ENCODE peak calls at places on chromosomes 7 and 10, in five cellular contexts. L is astrocyte of the spinal cord, H is neural crest cell, Q is stomach, V is fibroblast of pulmonary artery. B is an unnamed sample.

GRCh38 chr7:45924283-45924682 is 3.2 kb upstream of the IGFBP3 start:
- DNase-seq in L (peak), H (no peak), Q (no peak), V (peak), B (no peak)

GRCh38 chr10:28118985-28119628 is 120.2 kb upstream of the ODAD2 start:
- DNase-seq in L (no peak), H (no peak), Q (no peak), V (no peak), B (no peak)

GRCh38 chr7:137703291-137704010 is 143.3 kb downstream of the DGKI start:
- DNase-seq in L (no peak), H (no peak), Q (no peak), V (peak), B (no peak)

GRCh38 chr10:101292194-101293006 is 61.6 kb upstream of the BTRC start:
- DNase-seq in L (peak), H (peak), Q (no peak), V (no peak), B (no peak)

GRCh38 chr7:57308631-57309408 is 141.2 kb upstream of the ZNF716 start:
- DNase-seq in L (no peak), H (no peak), Q (no peak), V (no peak), B (no peak)

GRCh38 chr7:156949541-156950380 is at the start of gene NOM1:
- DNase-seq in L (peak), H (peak), Q (peak), V (peak), B (peak)

GRCh38 chr7:28571405-28571804 is 159.1 kb downstream of the CREB5 start:
- DNase-seq in L (no peak), H (no peak), Q (no peak), V (no peak), B (no peak)

GRCh38 chr7:157541796-157542668 is 205.2 kb downstream of the DNAJB6 start:
- DNase-seq in L (no peak), H (no peak), Q (no peak), V (no peak), B (no peak)

GRCh38 chr10:34080485-34081346 is 734.4 kb downstream of the PARD3 start:
- DNase-seq in L (no peak), H (no peak), Q (no peak), V (peak), B (peak)

GRCh38 chr7:124101173-124101768 is 68.4 kb upstream of the TMEM229A start:
- DNase-seq in L (peak), H (peak), Q (peak), V (peak), B (no peak)
- TF ChIP-seq CTCF in L (peak), H (peak), Q (peak), V (peak), B (peak)

DNA sequence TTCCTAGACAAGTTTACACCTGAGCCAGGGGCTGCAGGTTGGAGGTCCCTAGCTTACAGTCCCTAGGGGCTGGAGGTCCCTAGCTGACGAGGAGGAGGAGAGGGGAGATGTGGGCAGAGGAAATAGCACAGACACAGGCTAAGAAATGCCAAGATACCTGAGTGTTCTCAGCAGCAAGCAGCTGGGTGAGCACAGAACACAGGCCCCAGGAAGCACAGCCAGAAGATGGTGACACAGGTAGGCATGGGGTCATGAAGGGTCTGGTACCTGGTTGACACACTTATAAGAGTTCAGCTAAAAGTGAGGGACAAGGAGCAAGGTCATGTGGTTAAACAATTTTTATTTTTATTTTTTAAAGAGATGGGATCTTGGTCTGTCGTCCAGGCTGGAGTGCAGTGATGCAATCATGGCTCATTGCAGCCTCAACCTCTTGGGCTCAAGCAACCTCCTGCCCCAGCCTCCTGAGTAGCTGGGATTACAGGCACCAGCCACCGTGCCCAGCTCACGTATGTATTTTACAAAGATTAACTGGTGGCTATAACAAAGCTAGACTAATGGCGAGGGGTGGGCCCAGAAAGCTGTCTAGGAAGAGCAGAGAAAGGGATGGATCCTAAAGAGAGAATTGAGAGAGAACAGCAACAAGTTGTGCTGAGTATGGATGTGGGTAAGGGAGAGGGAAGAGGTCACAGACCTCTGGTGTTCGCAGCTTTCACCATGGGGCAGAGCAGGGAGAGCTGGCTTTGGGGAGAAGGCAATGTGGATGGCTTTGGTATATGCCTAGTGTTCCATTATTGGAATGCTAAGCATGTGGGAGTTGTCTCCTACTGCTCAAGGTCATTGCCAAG is 140.3 kb upstream of the KLF14 start:
- DNase-seq in L (no peak), H (no peak), Q (no peak), V (no peak), B (no peak)
- TF ChIP-seq CTCF in L (no peak), H (no peak), Q (no peak), V (no peak), B (no peak)

DNA sequence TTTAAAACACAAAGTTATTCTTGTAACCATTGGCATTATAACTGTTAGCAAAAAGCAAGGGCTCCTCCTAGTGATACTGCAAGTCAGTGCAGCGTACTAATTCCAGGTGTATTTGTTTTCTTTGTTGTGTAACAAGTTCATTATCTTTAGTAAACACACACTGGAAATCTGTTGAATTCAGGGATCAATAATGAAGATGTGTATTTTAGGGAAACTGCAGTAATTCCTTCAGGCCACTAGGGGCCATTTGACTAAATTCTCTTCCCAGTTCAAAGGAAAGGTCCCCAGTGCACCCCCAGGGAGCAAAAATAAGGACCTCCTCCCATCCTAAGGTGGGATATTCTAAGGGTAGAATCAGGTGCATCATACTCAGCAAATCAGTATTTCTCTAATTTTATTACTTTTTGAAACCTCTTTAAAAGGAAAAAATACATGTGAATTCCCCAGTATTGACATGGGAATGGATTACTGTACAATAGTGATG is 158.6 kb upstream of the LYZL1 start:
- DNase-seq in L (peak), H (no peak), Q (no peak), V (peak), B (no peak)
- TF ChIP-seq CTCF in L (peak), H (peak), Q (peak), V (peak), B (peak)

GRCh38 chr10:90871279-90871760 is 454 bp upstream of the RPP30 start:
- DNase-seq in L (peak), H (peak), Q (no peak), V (peak), B (no peak)

GRCh38 chr10:90866050-90866598 is 5.7 kb upstream of the RPP30 start:
- DNase-seq in L (no peak), H (no peak), Q (no peak), V (no peak), B (no peak)

GRCh38 chr10:90862908-90863514 is 5.2 kb upstream of the HTR7 start:
- DNase-seq in L (peak), H (no peak), Q (no peak), V (peak), B (no peak)

GRCh38 chr10:90860790-90861189 is 3.0 kb upstream of the HTR7 start:
- DNase-seq in L (no peak), H (no peak), Q (no peak), V (no peak), B (no peak)

DNA sequence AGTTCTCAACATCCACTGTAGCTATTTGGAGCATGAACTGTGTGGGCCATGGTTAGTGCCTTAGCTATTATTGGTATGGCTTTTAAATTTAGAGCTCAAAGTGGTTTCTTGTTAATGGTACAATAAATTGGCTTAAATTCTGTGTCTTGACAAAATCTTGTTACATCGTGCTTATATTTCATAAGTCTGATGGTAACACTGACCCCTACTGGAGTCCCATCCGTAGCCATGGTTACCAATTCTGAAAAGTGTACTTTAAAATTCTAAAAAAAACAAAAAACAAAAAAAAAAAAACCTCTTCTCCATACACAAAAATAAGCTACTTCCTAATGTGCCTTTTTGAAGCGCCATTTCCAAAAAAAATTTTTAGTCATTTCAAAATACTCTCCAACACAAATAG is 6.4 kb upstream of the RPP30 start:
- DNase-seq in L (peak), H (no peak), Q (no peak), V (peak), B (no peak)
- TF ChIP-seq CTCF in L (peak), H (peak), Q (no peak), V (peak), B (peak)

GRCh38 chr10:113139695-113140094 is 189.6 kb downstream of the TCF7L2 start:
- DNase-seq in L (peak), H (no peak), Q (no peak), V (peak), B (peak)
- TF ChIP-seq CTCF in L (peak), H (no peak), Q (no peak), V (peak), B (peak)

GRCh38 chr7:30478349-30479228 is at the start of gene NOD1:
- DNase-seq in L (peak), H (peak), Q (peak), V (peak), B (peak)
- TF ChIP-seq CTCF in L (peak), H (peak), Q (no peak), V (no peak), B (peak)

DNA sequence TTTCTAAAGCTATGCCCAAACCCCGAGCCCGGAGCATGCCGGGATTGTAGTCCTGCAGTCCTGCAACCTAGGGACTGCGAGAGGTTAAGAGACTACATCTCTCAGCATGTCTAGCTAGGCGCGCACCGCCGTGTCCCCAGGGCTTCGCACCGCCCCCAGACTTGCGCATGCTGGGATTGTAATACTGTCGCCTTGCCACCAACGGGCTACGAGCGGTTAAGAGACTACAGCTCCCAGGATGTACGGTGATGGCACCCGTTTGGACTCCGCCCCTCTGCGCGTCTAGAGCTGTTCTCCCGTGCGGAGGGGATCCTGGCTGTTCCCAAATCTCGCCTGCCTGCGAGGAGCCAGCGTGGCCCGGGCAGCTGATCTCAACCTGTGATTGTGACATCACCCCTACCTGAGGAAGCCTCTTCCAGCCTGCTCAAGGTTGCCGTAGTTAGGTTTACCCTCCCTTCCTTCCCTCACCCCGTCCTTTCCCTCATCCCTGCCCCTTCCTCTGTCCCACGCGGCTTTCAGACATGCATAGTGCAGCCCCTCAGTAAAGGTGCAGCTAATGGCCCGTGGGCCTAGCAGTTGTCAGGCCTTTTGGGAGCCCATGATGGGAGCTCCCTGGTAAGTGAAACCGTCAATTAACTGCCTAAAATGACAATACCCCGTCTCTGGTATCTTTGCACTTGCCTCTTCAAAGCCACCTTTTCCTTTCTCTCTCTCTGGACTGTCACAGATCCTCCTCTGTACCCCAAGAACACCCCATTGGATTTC is 6.3 kb upstream of the ZNF736 start:
- DNase-seq in L (peak), H (no peak), Q (peak), V (peak), B (no peak)
- TF ChIP-seq CTCF in L (no peak), H (no peak), Q (no peak), V (no peak), B (no peak)

GRCh38 chr10:99785646-99786045 is 3.2 kb downstream of the ABCC2 start:
- DNase-seq in L (no peak), H (no peak), Q (no peak), V (no peak), B (no peak)

GRCh38 chr10:99784731-99785441 is 2.4 kb downstream of the ABCC2 start:
- DNase-seq in L (no peak), H (no peak), Q (no peak), V (no peak), B (no peak)

GRCh38 chr10:99788598-99789259 is 6.3 kb downstream of the ABCC2 start:
- DNase-seq in L (peak), H (no peak), Q (no peak), V (peak), B (no peak)

GRCh38 chr10:99787303-99787702 is 4.9 kb downstream of the ABCC2 start:
- DNase-seq in L (no peak), H (no peak), Q (no peak), V (no peak), B (no peak)

DNA sequence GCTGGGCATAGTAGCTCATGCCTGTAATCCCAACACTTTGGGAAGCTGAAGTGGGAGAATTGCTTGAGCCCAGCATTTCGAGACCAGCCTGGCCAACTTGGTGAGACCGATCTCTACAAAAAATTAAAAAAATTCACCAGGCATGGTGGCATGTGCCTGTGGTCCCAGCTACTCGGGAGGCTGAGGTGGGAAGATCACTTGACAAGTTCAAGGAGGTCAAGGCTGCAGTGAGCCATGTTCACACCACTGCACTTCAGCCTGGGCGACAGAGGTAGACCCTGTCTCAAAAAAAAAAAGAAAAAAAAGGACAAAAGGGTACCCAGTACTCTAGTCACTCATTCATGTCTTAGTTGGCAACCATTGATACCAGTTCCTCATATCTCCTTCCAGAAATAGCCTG is 5.3 kb downstream of the ABCC2 start:
- DNase-seq in L (no peak), H (no peak), Q (no peak), V (no peak), B (no peak)
- TF ChIP-seq CTCF in L (no peak), H (no peak), Q (no peak), V (no peak), B (no peak)

B was measured in osteocyte.